ENCODE peak calls at places on chromosomes 7 and 10, in nine cellular contexts. Y is RWPE1; R is aorta; M is H9; V is glutamatergic neuron; W is LoVo; Q is GM04503; L is NCI-H748 treated with DMSO at 0.1 percent for 48 hours; N is stimulated activated CD4-positive, alpha-beta T cell treated with anti-CD3 and anti-CD28 coated beads, Interleukin-2, amount 100 ng/mL, for 48 hours. E is an unnamed sample.

GRCh38 chr10:34524369-34525091 is 290.6 kb downstream of the PARD3 start:
- DNase-seq in M (no peak), Q (no peak), V (no peak), R (no peak), L (no peak), W (no peak), N (no peak), Y (no peak), E (no peak)

GRCh38 chr10:37488792-37489657 is 363.6 kb downstream of the ANKRD30A start:
- DNase-seq in N (no peak), W (no peak), V (no peak), Q (no peak), M (no peak), L (no peak), R (no peak), Y (peak), E (no peak)

GRCh38 chr10:33772370-33773331 is 438.2 kb upstream of the NRP1 start:
- DNase-seq in N (no peak), W (no peak), V (peak), M (peak), L (peak), Y (no peak), R (no peak), Q (no peak), E (peak)

GRCh38 chr10:97412891-97413304 is 11.8 kb upstream of the RRP12 start:
- DNase-seq in V (no peak), L (no peak), R (no peak), M (no peak), Y (peak), Q (no peak), W (peak), N (peak), E (peak)

GRCh38 chr7:101717986-101718746 is 89.1 kb upstream of the MYL10 start:
- DNase-seq in W (no peak), L (no peak), M (no peak), Q (no peak), V (peak), N (no peak), R (peak), Y (peak), E (no peak)

GRCh38 chr7:71442492-71443196 is 310.7 kb downstream of the GALNT17 start:
- DNase-seq in M (no peak), R (no peak), N (no peak), W (no peak), Y (no peak), L (no peak), Q (no peak), V (no peak), E (no peak)

GRCh38 chr7:2626498-2627117 is 5.2 kb upstream of the TTYH3 start:
- DNase-seq in L (no peak), Q (peak), M (no peak), V (no peak), W (no peak), Y (no peak), R (no peak), N (no peak), E (no peak)

GRCh38 chr10:46014683-46015405 is 15.6 kb downstream of the NCOA4 start:
- DNase-seq in Q (no peak), Y (no peak), W (no peak), M (no peak), R (no peak), N (no peak), V (no peak), L (no peak), E (no peak)

GRCh38 chr10:62869958-62870357 is 53.8 kb upstream of the EGR2 start:
- DNase-seq in M (no peak), Y (no peak), L (no peak), V (no peak), N (no peak), R (no peak), Q (no peak), W (no peak), E (no peak)

GRCh38 chr10:132987671-132988571 is 45.6 kb upstream of the CFAP46 start:
- DNase-seq in L (no peak), R (peak), W (no peak), N (no peak), M (no peak), Q (peak), V (peak), Y (no peak), E (no peak)

GRCh38 chr10:81889181-81889769 is 14.3 kb downstream of the NRG3 start:
- DNase-seq in Y (no peak), Q (no peak), L (no peak), N (no peak), V (no peak), R (no peak), M (no peak), W (no peak), E (no peak)

GRCh38 chr7:157425137-157425731 is 88.4 kb downstream of the DNAJB6 start:
- DNase-seq in Y (no peak), V (no peak), M (peak), W (no peak), L (no peak), N (no peak), R (no peak), Q (no peak), E (no peak)

GRCh38 chr7:47720141-47720906 is 138.4 kb upstream of the TNS3 start:
- DNase-seq in R (no peak), Q (peak), L (no peak), M (no peak), W (no peak), Y (no peak), V (no peak), N (no peak), E (no peak)

GRCh38 chr7:87876759-87877234 is 504 bp downstream of the DBF4 start:
- DNase-seq in Y (peak), L (no peak), W (peak), R (peak), Q (peak), N (peak), M (peak), V (peak), E (peak)

GRCh38 chr7:115941703-115942268 is 88.8 kb downstream of the TFEC start:
- DNase-seq in M (no peak), R (no peak), N (no peak), Q (no peak), L (no peak), W (peak), Y (peak), V (no peak), E (peak)

GRCh38 chr10:68153473-68154210 is 44.4 kb downstream of the MYPN start:
- DNase-seq in Q (peak), M (peak), L (no peak), Y (peak), N (no peak), W (peak), V (no peak), R (no peak), E (peak)

GRCh38 chr10:22433875-22434274 is 88.6 kb downstream of the SPAG6 start:
- DNase-seq in L (no peak), Q (peak), R (no peak), V (no peak), M (no peak), W (peak), Y (peak), N (no peak), E (peak)

GRCh38 chr10:1454428-1454827 is 282.9 kb downstream of the ADARB2 start:
- DNase-seq in R (no peak), W (no peak), V (no peak), Y (no peak), M (no peak), L (peak), N (no peak), Q (no peak), E (no peak)

GRCh38 chr10:36021096-36021495 is 379.0 kb upstream of the FZD8 start:
- DNase-seq in M (no peak), R (no peak), N (no peak), V (no peak), L (no peak), W (no peak), Q (no peak), Y (no peak), E (peak)

GRCh38 chr7:42677751-42678231 is 234.1 kb downstream of the C7orf25 start:
- DNase-seq in Q (peak), M (no peak), Y (peak), N (no peak), V (no peak), W (no peak), R (no peak), L (no peak), E (peak)

GRCh38 chr10:132904814-132905649 is 37.3 kb downstream of the CFAP46 start:
- DNase-seq in Y (no peak), N (peak), L (no peak), M (no peak), V (peak), R (peak), Q (no peak), W (no peak), E (no peak)

GRCh38 chr10:131881104-131881880 is 19.5 kb upstream of the PPP2R2D start:
- DNase-seq in Q (no peak), Y (no peak), M (peak), W (no peak), R (peak), V (no peak), L (no peak), N (no peak), E (no peak)

GRCh38 chr10:30724296-30724695 is 94.7 kb upstream of the LYZL2 start:
- DNase-seq in R (no peak), L (no peak), V (no peak), W (no peak), M (no peak), Y (no peak), N (no peak), Q (no peak), E (no peak)